ENCODE peak calls at places on chromosomes 4 and X, in five cellular contexts. J is NCI-H1694, W is activated T-helper 1 cell treated with Interleukin-2 at 50 U/mL for 16 hours, C is NCI-H774, I is cardiac septum. F is an unnamed sample.

GRCh38 chr4:172142331-172142738 is 329.1 kb downstream of the GALNTL6 start:
- DNase-seq in J (no peak), W (no peak), C (no peak), I (no peak), F (no peak)

GRCh38 chrX:40105016-40105790 is 7.4 kb upstream of the BCOR start:
- DNase-seq in J (peak; percentile 16), W (no peak), C (no peak), I (no peak), F (peak; percentile 83)

GRCh38 chr4:80926446-80926845 is 104.1 kb upstream of the BMP3 start:
- DNase-seq in J (no peak), W (no peak), C (no peak), I (no peak), F (no peak)

GRCh38 chrX:135973025-135973547 is 702 bp downstream of the MMGT1 start:
- DNase-seq in J (no peak), W (no peak), C (no peak), I (no peak), F (no peak)

GRCh38 chrX:11341274-11342256 is 48.4 kb downstream of the AMELX start:
- DNase-seq in J (no peak), W (no peak), C (no peak), I (no peak), F (no peak)

GRCh38 chr4:66640216-66640615 is 905.1 kb downstream of the CENPC start:
- DNase-seq in J (no peak), W (no peak), C (no peak), I (no peak), F (no peak)

GRCh38 chr4:14022428-14022827 is 394.9 kb upstream of the BOD1L1 start:
- DNase-seq in J (no peak), W (no peak), C (no peak), I (no peak), F (no peak)

GRCh38 chr4:124940387-124940786 is 227.9 kb upstream of the ANKRD50 start:
- DNase-seq in J (no peak), W (no peak), C (no peak), I (no peak), F (no peak)

GRCh38 chr4:102586644-102587021 is 85.5 kb downstream of the NFKB1 start:
- DNase-seq in J (no peak), W (peak; percentile 26), C (no peak), I (no peak), F (no peak)

GRCh38 chr4:108834787-108835384 is 72.0 kb upstream of the ETNPPL start:
- DNase-seq in J (no peak), W (no peak), C (no peak), I (no peak), F (no peak)

GRCh38 chrX:154351183-154352011 is 23.0 kb downstream of the FLNA start:
- DNase-seq in J (no peak), W (peak; percentile 37), C (no peak), I (no peak), F (no peak)

GRCh38 chr4:79413486-79413885 is 5.5 kb upstream of the GK2 start:
- DNase-seq in J (peak; percentile 48), W (no peak), C (no peak), I (no peak), F (no peak)

GRCh38 chrX:9935436-9935835 is 31.7 kb upstream of the CLDN34 start:
- DNase-seq in J (no peak), W (no peak), C (no peak), I (no peak), F (no peak)

GRCh38 chrX:7334253-7334935 is 186.4 kb upstream of the PUDP start:
- DNase-seq in J (no peak), W (no peak), C (no peak), I (no peak), F (no peak)

GRCh38 chrX:99549381-99549780 is 860.7 kb downstream of the PCDH19 start:
- DNase-seq in J (no peak), W (no peak), C (no peak), I (no peak), F (no peak)

GRCh38 chrX:36609653-36610585 is 398.2 kb upstream of the FAM47C start:
- DNase-seq in J (no peak), W (no peak), C (no peak), I (no peak), F (no peak)

GRCh38 chr4:107862658-107863057 is 37.9 kb downstream of the SGMS2 start:
- DNase-seq in J (no peak), W (no peak), C (peak; percentile 6), I (no peak), F (no peak)

GRCh38 chrX:51332188-51332942 is at the start of gene NUDT10:
- DNase-seq in J (no peak), W (no peak), C (no peak), I (no peak), F (peak; percentile 92)

GRCh38 chrX:53440631-53441517 is 6.7 kb upstream of the HSD17B10 start:
- DNase-seq in J (peak; percentile 49), W (no peak), C (no peak), I (peak; percentile 81), F (peak; percentile 64)

GRCh38 chrX:1807301-1807731 is 192.5 kb downstream of the ASMT start:
- DNase-seq in J (no peak), W (no peak), C (no peak), I (no peak), F (peak; percentile 81)

GRCh38 chrX:109710181-109710580 is 22.9 kb downstream of the ACSL4 start:
- DNase-seq in J (no peak), W (no peak), C (no peak), I (no peak), F (no peak)

GRCh38 chrX:150565551-150565950 is 2.9 kb upstream of the MTM1 start:
- DNase-seq in J (no peak), W (no peak), C (no peak), I (no peak), F (peak; percentile 72)

GRCh38 chr4:58274553-58274952 is 1164.4 kb upstream of the IGFBP7 start:
- DNase-seq in J (no peak), W (no peak), C (no peak), I (no peak), F (no peak)

GRCh38 chr4:119697887-119698393 is 69.3 kb upstream of the PDE5A start:
- DNase-seq in J (no peak), W (no peak), C (no peak), I (no peak), F (no peak)

GRCh38 chr4:139085141-139085540 is 69.6 kb downstream of the NOCT start:
- DNase-seq in J (no peak), W (no peak), C (no peak), I (no peak), F (no peak)

GRCh38 chrX:24946369-24946768 is 69.4 kb downstream of the ARX start:
- DNase-seq in J (no peak), W (no peak), C (no peak), I (no peak), F (no peak)

GRCh38 chr4:5433196-5433595 is 275.2 kb downstream of the EVC2 start:
- DNase-seq in J (no peak), W (no peak), C (no peak), I (no peak), F (peak; percentile 5)

GRCh38 chr4:150001815-150002214 is 76.4 kb upstream of the DCLK2 start:
- DNase-seq in J (no peak), W (no peak), C (no peak), I (no peak), F (no peak)

GRCh38 chr4:107896158-107896645 is 35.1 kb upstream of the CYP2U1 start:
- DNase-seq in J (no peak), W (no peak), C (no peak), I (no peak), F (no peak)

GRCh38 chr4:149986916-149987315 is 91.3 kb upstream of the DCLK2 start:
- DNase-seq in J (no peak), W (no peak), C (no peak), I (no peak), F (no peak)

GRCh38 chrX:155148724-155149537 is 67.3 kb upstream of the VBP1 start:
- DNase-seq in J (peak; percentile 17), W (no peak), C (peak; percentile 15), I (no peak), F (peak; percentile 74)

GRCh38 chrX:150060406-150060805 is 122.1 kb upstream of the EOLA2 start:
- DNase-seq in J (no peak), W (no peak), C (no peak), I (no peak), F (no peak)

GRCh38 chr4:185534850-185535761 is at the start of gene PDLIM3:
- DNase-seq in J (no peak), W (no peak), C (peak; percentile 22), I (peak; percentile 83), F (peak; percentile 88)

GRCh38 chrX:38018734-38019410 is 12.5 kb downstream of the SYTL5 start:
- DNase-seq in J (no peak), W (no peak), C (no peak), I (no peak), F (no peak)

GRCh38 chr4:142974331-142974730 is 128.2 kb upstream of the INPP4B start:
- DNase-seq in J (no peak), W (no peak), C (no peak), I (no peak), F (no peak)

GRCh38 chr4:163564221-163564720 is 69.8 kb downstream of the TMA16 start:
- DNase-seq in J (no peak), W (no peak), C (no peak), I (no peak), F (no peak)

GRCh38 chr4:177087060-177087459 is 222.6 kb upstream of the NEIL3 start:
- DNase-seq in J (no peak), W (no peak), C (no peak), I (no peak), F (no peak)

GRCh38 chr4:127261476-127261875 is 371.3 kb upstream of the INTU start:
- DNase-seq in J (no peak), W (no peak), C (no peak), I (no peak), F (no peak)